ENCODE peak calls at places on chromosomes 16 and 17, in ten cellular contexts. M is IMR-90, J is uterus, R is heart right ventricle, Q is fibroblast of the aortic adventitia, T is left lung, W is ovary, E is GM12865, A is H1, X is psoas muscle. N is an unnamed sample.

GRCh38 chr16:55470533-55471371 is 8.2 kb upstream of the MMP2 start:
- DNase-seq in X (peak), J (no peak), Q (peak), W (no peak), E (no peak), T (no peak), M (no peak), A (no peak), R (no peak), N (peak)

GRCh38 chr17:50206604-50207293 is 5.3 kb upstream of the COL1A1 start:
- DNase-seq in Q (peak), T (no peak), R (peak), E (no peak), J (peak), X (peak), M (peak), A (peak), W (peak), N (peak)

GRCh38 chr16:69073181-69073669 is 32.2 kb upstream of the HAS3 start:
- DNase-seq in X (no peak), Q (peak), M (peak), A (no peak), T (no peak), R (no peak), W (no peak), E (no peak), J (no peak), N (peak)

GRCh38 chr17:17757944-17758343 is 76.7 kb downstream of the RAI1 start:
- DNase-seq in X (no peak), E (no peak), J (no peak), A (no peak), R (no peak), W (no peak), M (no peak), Q (no peak), T (no peak), N (no peak)

GRCh38 chr17:42928714-42929496 is 28.3 kb downstream of the G6PC1 start:
- DNase-seq in W (peak), Q (peak), A (peak), R (no peak), M (peak), E (peak), J (peak), T (no peak), X (peak), N (peak)

GRCh38 chr16:81319221-81319912 is 4.6 kb downstream of the GAN start:
- DNase-seq in R (no peak), E (no peak), T (no peak), W (no peak), J (no peak), A (no peak), M (peak), Q (peak), X (no peak), N (peak)

GRCh38 chr17:4176803-4177472 is 33.9 kb downstream of the CYB5D2 start:
- DNase-seq in E (no peak), T (no peak), M (no peak), R (no peak), A (no peak), X (no peak), J (no peak), Q (no peak), W (no peak), N (no peak)

GRCh38 chr17:15947331-15947730 is 2.4 kb downstream of the ADORA2B start:
- DNase-seq in M (peak), W (no peak), Q (peak), E (no peak), J (no peak), A (no peak), T (no peak), R (no peak), X (no peak), N (peak)

GRCh38 chr16:23436992-23437391 is 16.0 kb downstream of the COG7 start:
- DNase-seq in J (no peak), E (no peak), T (no peak), M (no peak), Q (no peak), R (no peak), X (no peak), W (no peak), A (no peak), N (no peak)

GRCh38 chr17:61968757-61969156 is 41.0 kb upstream of the INTS2 start:
- DNase-seq in R (no peak), E (no peak), J (no peak), W (no peak), Q (no peak), A (no peak), M (no peak), X (no peak), T (no peak), N (no peak)

GRCh38 chr17:57595426-57595825 is 149.7 kb downstream of the CCDC182 start:
- DNase-seq in T (no peak), A (no peak), Q (no peak), X (no peak), J (no peak), E (no peak), W (no peak), R (no peak), M (no peak), N (no peak)

GRCh38 chr17:81940538-81941483 is 3.7 kb upstream of the PYCR1 start:
- DNase-seq in J (no peak), X (no peak), W (peak), A (no peak), E (no peak), Q (no peak), M (no peak), T (no peak), R (no peak), N (no peak)

GRCh38 chr16:27239906-27240655 is 28.5 kb downstream of the NSMCE1 start:
- DNase-seq in T (no peak), R (no peak), J (no peak), E (no peak), X (no peak), M (peak), A (no peak), W (peak), Q (no peak), N (no peak)

GRCh38 chr17:14307560-14308024 is 6.7 kb downstream of the HS3ST3B1 start:
- DNase-seq in M (peak), W (no peak), E (no peak), J (no peak), Q (peak), T (no peak), A (no peak), R (no peak), X (no peak), N (no peak)

GRCh38 chr16:6335072-6335471 is 997.6 kb upstream of the RBFOX1 start:
- DNase-seq in E (peak), M (no peak), J (no peak), R (no peak), X (no peak), A (peak), W (no peak), Q (no peak), T (no peak), N (peak)
- TF ChIP-seq CTCF in E (peak), M (no peak), J (no peak), R (peak), X (peak), A (peak), W (no peak), Q (peak), T (no peak), N (peak)

GRCh38 chr17:30176845-30177244 is 58.7 kb downstream of the SLC6A4 start:
- DNase-seq in E (no peak), M (no peak), W (no peak), Q (no peak), T (no peak), X (no peak), R (no peak), J (no peak), A (no peak), N (no peak)
- H3K4me3 ChIP-seq in E (no peak), M (no peak), W (no peak), Q (no peak), T (no peak), X (no peak), R (no peak), J (no peak), A (no peak), N (no peak)

GRCh38 chr16:31129568-31130335 is 5.8 kb downstream of the PRSS8 start:
- DNase-seq in W (peak), X (peak), Q (peak), J (peak), T (peak), M (no peak), A (no peak), R (peak), E (no peak), N (no peak)
- TF ChIP-seq CTCF in W (no peak), X (no peak), Q (peak), J (no peak), T (no peak), M (no peak), A (no peak), R (no peak), E (no peak), N (no peak)

GRCh38 chr17:6557040-6557438 is 684 bp upstream of the PITPNM3 start:
- DNase-seq in X (no peak), Q (no peak), W (no peak), M (no peak), A (no peak), R (no peak), J (no peak), E (no peak), T (peak), N (no peak)
- H3K4me3 ChIP-seq in X (no peak), Q (no peak), W (peak), M (no peak), A (peak), R (no peak), J (peak), E (no peak), T (peak), N (no peak)

GRCh38 chr16:66225696-66226095 is 140.8 kb upstream of the CDH5 start:
- DNase-seq in X (no peak), W (no peak), J (no peak), E (no peak), A (no peak), M (no peak), T (no peak), Q (no peak), R (no peak), N (no peak)
- TF ChIP-seq CTCF in X (no peak), W (no peak), J (no peak), E (no peak), A (no peak), M (no peak), T (no peak), Q (no peak), R (no peak), N (no peak)

DNA sequence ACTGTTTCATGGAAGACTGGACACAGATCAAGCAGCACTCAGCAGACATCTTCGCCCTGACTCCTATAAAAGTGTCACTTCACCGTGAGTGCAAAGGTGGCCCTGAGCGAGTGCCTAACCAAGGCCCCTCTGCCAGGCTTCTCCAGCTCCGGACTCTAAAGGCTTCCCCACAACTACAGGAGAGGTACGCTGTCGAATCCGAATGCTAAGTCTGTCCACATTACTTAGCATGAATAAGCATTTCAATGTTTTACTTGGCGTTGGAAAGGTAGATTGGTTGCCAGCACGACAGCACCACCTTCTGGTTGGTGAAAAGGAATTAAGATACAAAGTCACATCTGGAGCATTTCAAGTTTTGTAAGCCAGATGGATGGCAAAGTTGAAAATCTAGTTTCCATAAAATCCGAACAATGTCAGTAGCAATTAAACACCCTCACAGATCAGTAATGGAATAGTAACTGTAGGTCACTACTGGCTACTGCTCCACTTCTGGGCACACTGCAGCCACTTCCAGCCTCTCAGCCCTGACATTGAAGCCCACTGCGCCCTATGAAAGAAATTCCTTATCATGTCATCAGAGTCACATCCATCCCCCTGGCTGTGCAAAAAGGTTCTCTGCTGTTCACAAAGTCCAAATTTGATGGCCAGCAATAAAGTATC is 100.9 kb downstream of the PARN start:
- DNase-seq in E (peak), Q (peak), A (peak), M (peak), X (peak), J (peak), R (peak), W (peak), T (no peak), N (peak)
- H3K4me3 ChIP-seq in E (no peak), Q (peak), A (no peak), M (peak), X (peak), J (peak), R (peak), W (no peak), T (no peak), N (no peak)

N was measured in fibroblast of pulmonary artery.